ENCODE peak calls at places on chromosomes 6 and 20, in six cellular contexts. One of them, this sample, is unnamed.

GRCh38 chr6:166629628-166630027 is 2.6 kb upstream of the RPS6KA2 start:
- DNase-seq in GM12865: no peak
- DNase-seq in osteocyte: no peak
- DNase-seq in mammary epithelial cell: no peak
- DNase-seq in nephron progenitor cell: no peak
- DNase-seq in AG09319: no peak
- DNase-seq in this sample: no peak

GRCh38 chr6:100913400-100914276 is 32.5 kb upstream of the ASCC3 start:
- DNase-seq in nephron progenitor cell: peak
- DNase-seq in mammary epithelial cell: no peak
- DNase-seq in AG09319: no peak
- DNase-seq in GM12865: no peak
- DNase-seq in osteocyte: no peak
- DNase-seq in this sample: peak

GRCh38 chr6:36550473-36551000 is 3.3 kb upstream of the STK38 start:
- DNase-seq in osteocyte: no peak
- DNase-seq in mammary epithelial cell: no peak
- DNase-seq in nephron progenitor cell: no peak
- DNase-seq in AG09319: no peak
- DNase-seq in GM12865: no peak
- DNase-seq in this sample: no peak

GRCh38 chr6:45900808-45901752 is 114.6 kb downstream of the CLIC5 start:
- DNase-seq in GM12865: no peak
- DNase-seq in AG09319: peak
- DNase-seq in osteocyte: no peak
- DNase-seq in nephron progenitor cell: no peak
- DNase-seq in mammary epithelial cell: no peak
- DNase-seq in this sample: no peak

GRCh38 chr6:104957301-104958177 is 632 bp downstream of the LIN28B start:
- DNase-seq in osteocyte: no peak
- DNase-seq in GM12865: no peak
- DNase-seq in AG09319: no peak
- DNase-seq in nephron progenitor cell: peak
- DNase-seq in mammary epithelial cell: no peak
- DNase-seq in this sample: peak

GRCh38 chr20:33908351-33908750 is 85.4 kb upstream of the RALY start:
- DNase-seq in mammary epithelial cell: no peak
- DNase-seq in GM12865: no peak
- DNase-seq in nephron progenitor cell: no peak
- DNase-seq in AG09319: no peak
- DNase-seq in osteocyte: no peak
- DNase-seq in this sample: no peak

GRCh38 chr6:38784506-38785235 is 69.6 kb downstream of the DNAH8 start:
- DNase-seq in mammary epithelial cell: no peak
- DNase-seq in osteocyte: no peak
- DNase-seq in nephron progenitor cell: no peak
- DNase-seq in AG09319: no peak
- DNase-seq in GM12865: no peak
- DNase-seq in this sample: no peak

GRCh38 chr6:35391240-35391968 is 49.0 kb downstream of the PPARD start:
- DNase-seq in AG09319: peak
- DNase-seq in GM12865: no peak
- DNase-seq in nephron progenitor cell: no peak
- DNase-seq in mammary epithelial cell: peak
- DNase-seq in osteocyte: no peak
- DNase-seq in this sample: no peak

GRCh38 chr6:12414096-12414675 is 124.0 kb downstream of the EDN1 start:
- DNase-seq in osteocyte: no peak
- DNase-seq in GM12865: no peak
- DNase-seq in nephron progenitor cell: no peak
- DNase-seq in mammary epithelial cell: no peak
- DNase-seq in AG09319: no peak
- DNase-seq in this sample: no peak

GRCh38 chr6:12174878-12175277 is 115.3 kb upstream of the EDN1 start:
- DNase-seq in mammary epithelial cell: peak
- DNase-seq in AG09319: no peak
- DNase-seq in osteocyte: no peak
- DNase-seq in GM12865: no peak
- DNase-seq in nephron progenitor cell: no peak
- DNase-seq in this sample: no peak

GRCh38 chr6:6717953-6718352 is 129.4 kb downstream of the LY86 start:
- DNase-seq in osteocyte: no peak
- DNase-seq in mammary epithelial cell: peak
- DNase-seq in nephron progenitor cell: no peak
- DNase-seq in AG09319: no peak
- DNase-seq in GM12865: peak
- DNase-seq in this sample: no peak

GRCh38 chr20:17925940-17926300 is 42.7 kb downstream of the SNX5 start:
- DNase-seq in osteocyte: no peak
- DNase-seq in mammary epithelial cell: no peak
- DNase-seq in GM12865: no peak
- DNase-seq in nephron progenitor cell: no peak
- DNase-seq in AG09319: no peak
- DNase-seq in this sample: no peak

GRCh38 chr6:164911873-164912580 is 397.4 kb downstream of the C6orf118 start:
- DNase-seq in AG09319: no peak
- DNase-seq in GM12865: no peak
- DNase-seq in osteocyte: no peak
- DNase-seq in nephron progenitor cell: no peak
- DNase-seq in mammary epithelial cell: no peak
- DNase-seq in this sample: no peak

GRCh38 chr20:61205769-61206168 is 46.3 kb upstream of the CDH4 start:
- DNase-seq in osteocyte: no peak
- DNase-seq in mammary epithelial cell: peak
- DNase-seq in AG09319: no peak
- DNase-seq in nephron progenitor cell: no peak
- DNase-seq in GM12865: no peak
- DNase-seq in this sample: no peak

GRCh38 chr6:6390849-6391602 is 70.6 kb upstream of the F13A1 start:
- DNase-seq in mammary epithelial cell: no peak
- DNase-seq in GM12865: peak
- DNase-seq in nephron progenitor cell: no peak
- DNase-seq in AG09319: no peak
- DNase-seq in osteocyte: no peak
- DNase-seq in this sample: no peak

GRCh38 chr6:112141707-112142106 is 54.3 kb downstream of the FAM229B start:
- DNase-seq in nephron progenitor cell: no peak
- DNase-seq in AG09319: no peak
- DNase-seq in GM12865: no peak
- DNase-seq in osteocyte: no peak
- DNase-seq in mammary epithelial cell: no peak
- DNase-seq in this sample: no peak

GRCh38 chr6:70292144-70292543 is 10.7 kb downstream of the COL9A1 start:
- DNase-seq in GM12865: no peak
- DNase-seq in AG09319: no peak
- DNase-seq in nephron progenitor cell: no peak
- DNase-seq in mammary epithelial cell: no peak
- DNase-seq in osteocyte: no peak
- DNase-seq in this sample: no peak

GRCh38 chr20:33777831-33778230 is 33.3 kb upstream of the CHMP4B start:
- DNase-seq in GM12865: no peak
- DNase-seq in mammary epithelial cell: no peak
- DNase-seq in nephron progenitor cell: no peak
- DNase-seq in AG09319: no peak
- DNase-seq in osteocyte: no peak
- DNase-seq in this sample: no peak

GRCh38 chr6:102137859-102138258 is 744.4 kb downstream of the GRIK2 start:
- DNase-seq in GM12865: no peak
- DNase-seq in mammary epithelial cell: no peak
- DNase-seq in AG09319: no peak
- DNase-seq in osteocyte: no peak
- DNase-seq in nephron progenitor cell: no peak
- DNase-seq in this sample: no peak

GRCh38 chr20:50475879-50476292 is 34.3 kb upstream of the PTPN1 start:
- DNase-seq in nephron progenitor cell: no peak
- DNase-seq in mammary epithelial cell: no peak
- DNase-seq in osteocyte: no peak
- DNase-seq in AG09319: no peak
- DNase-seq in GM12865: no peak
- DNase-seq in this sample: no peak

GRCh38 chr6:107333491-107333890 is 125.9 kb downstream of the PDSS2 start:
- DNase-seq in GM12865: no peak
- DNase-seq in AG09319: no peak
- DNase-seq in nephron progenitor cell: no peak
- DNase-seq in osteocyte: no peak
- DNase-seq in mammary epithelial cell: no peak
- DNase-seq in this sample: no peak

GRCh38 chr6:133587841-133588240 is 301.1 kb upstream of the TCF21 start:
- DNase-seq in nephron progenitor cell: no peak
- DNase-seq in mammary epithelial cell: no peak
- DNase-seq in osteocyte: no peak
- DNase-seq in GM12865: no peak
- DNase-seq in AG09319: no peak
- DNase-seq in this sample: no peak

GRCh38 chr20:62122659-62123449 is 579 bp downstream of the LSM14B start:
- DNase-seq in osteocyte: no peak
- DNase-seq in mammary epithelial cell: peak
- DNase-seq in GM12865: peak
- DNase-seq in nephron progenitor cell: peak
- DNase-seq in AG09319: no peak
- DNase-seq in this sample: no peak

GRCh38 chr6:89239338-89239737 is 22.2 kb upstream of the GABRR1 start:
- DNase-seq in osteocyte: no peak
- DNase-seq in mammary epithelial cell: no peak
- DNase-seq in AG09319: no peak
- DNase-seq in GM12865: peak
- DNase-seq in nephron progenitor cell: no peak
- DNase-seq in this sample: no peak

GRCh38 chr20:11204926-11205768 is 531.3 kb upstream of the JAG1 start:
- DNase-seq in AG09319: no peak
- DNase-seq in mammary epithelial cell: peak
- DNase-seq in GM12865: peak
- DNase-seq in osteocyte: no peak
- DNase-seq in nephron progenitor cell: peak
- DNase-seq in this sample: peak
- TF ChIP-seq CTCF in AG09319: peak
- TF ChIP-seq CTCF in mammary epithelial cell: peak
- TF ChIP-seq CTCF in GM12865: peak
- TF ChIP-seq CTCF in osteocyte: peak
- TF ChIP-seq CTCF in nephron progenitor cell: peak
- TF ChIP-seq CTCF in this sample: peak

GRCh38 chr6:125764105-125764671 is 14.8 kb downstream of the HEY2 start:
- DNase-seq in osteocyte: no peak
- DNase-seq in nephron progenitor cell: no peak
- DNase-seq in mammary epithelial cell: no peak
- DNase-seq in AG09319: no peak
- DNase-seq in GM12865: peak
- DNase-seq in this sample: no peak

GRCh38 chr6:125759959-125760457 is 10.6 kb downstream of the HEY2 start:
- DNase-seq in osteocyte: no peak
- DNase-seq in mammary epithelial cell: no peak
- DNase-seq in AG09319: no peak
- DNase-seq in nephron progenitor cell: no peak
- DNase-seq in GM12865: no peak
- DNase-seq in this sample: no peak

GRCh38 chr6:125753937-125754259 is 4.5 kb downstream of the HEY2 start:
- DNase-seq in mammary epithelial cell: no peak
- DNase-seq in nephron progenitor cell: no peak
- DNase-seq in osteocyte: no peak
- DNase-seq in AG09319: no peak
- DNase-seq in GM12865: no peak
- DNase-seq in this sample: no peak

GRCh38 chr6:125753218-125753936 is 3.9 kb downstream of the HEY2 start:
- DNase-seq in GM12865: peak
- DNase-seq in nephron progenitor cell: no peak
- DNase-seq in AG09319: peak
- DNase-seq in osteocyte: no peak
- DNase-seq in mammary epithelial cell: no peak
- DNase-seq in this sample: no peak

GRCh38 chr6:125759184-125759902 is 9.9 kb downstream of the HEY2 start:
- DNase-seq in GM12865: no peak
- DNase-seq in AG09319: no peak
- DNase-seq in nephron progenitor cell: peak
- DNase-seq in mammary epithelial cell: no peak
- DNase-seq in osteocyte: no peak
- DNase-seq in this sample: peak
- TF ChIP-seq CTCF in GM12865: no peak
- TF ChIP-seq CTCF in AG09319: no peak
- TF ChIP-seq CTCF in nephron progenitor cell: peak
- TF ChIP-seq CTCF in mammary epithelial cell: no peak
- TF ChIP-seq CTCF in osteocyte: peak
- TF ChIP-seq CTCF in this sample: peak

DNA sequence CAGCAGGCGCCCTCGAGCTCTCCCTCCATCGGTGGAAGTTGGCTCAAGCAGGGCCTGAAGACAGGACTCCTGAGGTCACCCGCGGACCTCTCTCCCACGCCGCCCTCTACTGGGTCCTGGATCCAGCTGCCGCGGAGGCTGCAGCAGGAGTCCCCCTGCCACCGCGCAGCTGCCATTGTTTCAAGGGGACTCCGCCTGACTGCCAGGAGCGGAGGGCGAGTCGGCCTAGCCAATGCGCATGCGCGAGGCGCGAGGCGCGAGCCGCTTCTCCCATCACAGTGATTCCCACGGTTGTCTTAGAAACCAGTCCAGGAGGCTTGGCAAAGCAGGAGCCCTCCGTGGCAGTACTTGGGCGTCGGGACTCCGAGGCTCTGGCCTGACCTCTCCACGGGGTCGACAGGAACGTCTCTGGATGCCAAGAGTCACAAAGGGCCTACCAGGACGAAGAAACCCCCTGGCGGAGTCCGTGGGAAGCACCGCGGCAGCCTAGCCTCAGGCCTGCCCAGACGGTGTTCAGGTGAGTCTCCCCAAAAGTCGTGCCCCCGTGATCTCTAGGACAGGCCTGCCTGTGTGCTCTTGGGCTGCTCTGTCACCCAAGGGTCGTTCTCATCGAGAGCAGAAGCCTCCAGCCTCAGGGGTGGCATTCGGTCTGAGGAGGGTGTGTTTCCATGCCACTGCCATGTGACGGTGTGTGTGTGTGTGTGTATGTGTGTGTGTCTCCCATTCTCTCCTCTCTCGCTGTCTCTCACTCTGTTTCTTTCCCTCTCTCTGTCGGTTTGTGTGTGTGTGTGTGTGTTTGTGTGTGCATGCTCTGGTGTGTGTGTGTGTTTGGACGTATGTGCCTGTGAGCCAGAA is 290.6 kb upstream of the ZNF337 start:
- DNase-seq in nephron progenitor cell: no peak
- DNase-seq in GM12865: peak
- DNase-seq in mammary epithelial cell: peak
- DNase-seq in AG09319: no peak
- DNase-seq in osteocyte: peak
- DNase-seq in this sample: no peak
- TF ChIP-seq CTCF in nephron progenitor cell: no peak
- TF ChIP-seq CTCF in GM12865: peak
- TF ChIP-seq CTCF in mammary epithelial cell: no peak
- TF ChIP-seq CTCF in AG09319: peak
- TF ChIP-seq CTCF in osteocyte: no peak
- TF ChIP-seq CTCF in this sample: no peak

GRCh38 chr20:21493049-21493448 is 20.8 kb downstream of the NKX2-2 start:
- DNase-seq in AG09319: no peak
- DNase-seq in osteocyte: no peak
- DNase-seq in mammary epithelial cell: no peak
- DNase-seq in nephron progenitor cell: no peak
- DNase-seq in GM12865: no peak
- DNase-seq in this sample: no peak

DNA sequence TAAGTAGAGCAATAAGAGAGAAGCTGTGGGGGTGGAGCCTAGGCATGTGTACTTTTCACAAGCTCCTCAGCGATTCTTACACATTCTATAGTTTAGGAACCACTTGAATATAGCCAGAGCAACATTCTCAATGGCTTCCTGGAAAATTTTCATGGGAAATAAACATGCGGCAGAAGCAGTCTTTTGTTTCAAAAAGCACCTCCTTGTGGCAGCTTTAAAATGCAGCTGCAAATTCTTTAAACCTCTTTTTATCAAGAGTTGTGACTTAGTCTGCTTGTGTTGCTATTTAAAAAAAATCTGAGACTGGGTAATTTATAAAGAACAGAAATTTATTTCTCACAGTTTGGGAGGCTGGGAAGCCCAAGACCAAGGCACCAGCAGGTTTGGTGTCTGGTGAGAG is 23.8 kb downstream of the NKX2-2 start:
- DNase-seq in mammary epithelial cell: no peak
- DNase-seq in GM12865: no peak
- DNase-seq in AG09319: no peak
- DNase-seq in nephron progenitor cell: no peak
- DNase-seq in osteocyte: no peak
- DNase-seq in this sample: no peak
- TF ChIP-seq CTCF in mammary epithelial cell: no peak
- TF ChIP-seq CTCF in GM12865: no peak
- TF ChIP-seq CTCF in AG09319: peak
- TF ChIP-seq CTCF in nephron progenitor cell: no peak
- TF ChIP-seq CTCF in osteocyte: peak
- TF ChIP-seq CTCF in this sample: peak

This sample was measured in neural crest cell.